ENCODE peak calls at places on chromosomes 3 and 15, in nine cellular contexts. One of them, this sample, is unnamed.

GRCh38 chr15:93974804-93975481 is 256.4 kb upstream of the MCTP2 start:
- DNase-seq in tibial nerve: peak; percentile 61
- DNase-seq in stomach: no peak
- DNase-seq in H1: no peak
- DNase-seq in transverse colon: no peak
- DNase-seq in suprapubic skin: no peak
- DNase-seq in SK-N-SH: peak; percentile 16
- DNase-seq in HepG2: peak; percentile 22
- DNase-seq in A549: peak; percentile 2
- DNase-seq in this sample: no peak

GRCh38 chr15:84611631-84612030 is 10.8 kb downstream of the ZSCAN2 start:
- DNase-seq in A549: no peak
- DNase-seq in HepG2: no peak
- DNase-seq in SK-N-SH: peak; percentile 0
- DNase-seq in suprapubic skin: no peak
- DNase-seq in tibial nerve: no peak
- DNase-seq in transverse colon: no peak
- DNase-seq in H1: no peak
- DNase-seq in stomach: no peak
- DNase-seq in this sample: no peak

GRCh38 chr15:77058468-77058867 is 12.4 kb downstream of the TSPAN3 start:
- DNase-seq in H1: no peak
- DNase-seq in transverse colon: no peak
- DNase-seq in A549: no peak
- DNase-seq in tibial nerve: no peak
- DNase-seq in stomach: no peak
- DNase-seq in SK-N-SH: no peak
- DNase-seq in suprapubic skin: no peak
- DNase-seq in HepG2: no peak
- DNase-seq in this sample: no peak

GRCh38 chr15:23372284-23372683 is 17.7 kb downstream of the GOLGA8S start:
- DNase-seq in SK-N-SH: no peak
- DNase-seq in stomach: no peak
- DNase-seq in H1: no peak
- DNase-seq in suprapubic skin: no peak
- DNase-seq in transverse colon: no peak
- DNase-seq in A549: no peak
- DNase-seq in HepG2: no peak
- DNase-seq in tibial nerve: no peak
- DNase-seq in this sample: no peak

GRCh38 chr3:166205158-166205557 is 367.9 kb upstream of the BCHE start:
- DNase-seq in stomach: no peak
- DNase-seq in A549: no peak
- DNase-seq in SK-N-SH: no peak
- DNase-seq in tibial nerve: no peak
- DNase-seq in HepG2: peak; percentile 3
- DNase-seq in suprapubic skin: no peak
- DNase-seq in transverse colon: no peak
- DNase-seq in H1: no peak
- DNase-seq in this sample: no peak

GRCh38 chr3:23567917-23568316 is 237.8 kb upstream of the UBE2E1 start:
- DNase-seq in stomach: no peak
- DNase-seq in SK-N-SH: no peak
- DNase-seq in tibial nerve: no peak
- DNase-seq in HepG2: no peak
- DNase-seq in H1: no peak
- DNase-seq in A549: no peak
- DNase-seq in suprapubic skin: no peak
- DNase-seq in transverse colon: no peak
- DNase-seq in this sample: no peak

GRCh38 chr15:25910832-25911231 is 47.7 kb upstream of the ATP10A start:
- DNase-seq in suprapubic skin: no peak
- DNase-seq in HepG2: no peak
- DNase-seq in SK-N-SH: no peak
- DNase-seq in transverse colon: no peak
- DNase-seq in stomach: no peak
- DNase-seq in tibial nerve: no peak
- DNase-seq in H1: no peak
- DNase-seq in A549: no peak
- DNase-seq in this sample: no peak

GRCh38 chr3:135419155-135419554 is 546.4 kb upstream of the PPP2R3A start:
- DNase-seq in transverse colon: no peak
- DNase-seq in stomach: no peak
- DNase-seq in H1: no peak
- DNase-seq in A549: no peak
- DNase-seq in suprapubic skin: no peak
- DNase-seq in HepG2: no peak
- DNase-seq in SK-N-SH: no peak
- DNase-seq in tibial nerve: no peak
- DNase-seq in this sample: no peak

DNA sequence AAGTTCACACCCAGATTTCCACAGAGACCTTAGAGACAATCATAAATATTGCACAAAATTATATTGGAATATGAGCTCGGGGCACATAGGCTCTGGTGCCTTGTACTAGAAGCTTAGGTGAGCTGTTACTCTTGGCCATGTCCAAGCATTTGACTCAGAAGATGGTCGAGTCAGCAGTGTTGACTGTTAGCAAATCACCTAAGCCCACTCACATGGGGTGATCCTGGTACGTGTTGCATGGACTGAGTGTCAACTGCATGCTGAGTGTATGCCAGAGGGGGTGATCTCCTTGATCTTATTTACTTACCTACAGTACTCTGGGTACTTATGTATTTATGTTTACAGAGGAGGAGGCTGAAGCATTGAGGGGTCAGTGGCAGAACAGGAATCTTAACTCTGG is 14.0 kb downstream of the SMAD3 start:
- DNase-seq in tibial nerve: no peak
- DNase-seq in H1: no peak
- DNase-seq in SK-N-SH: no peak
- DNase-seq in A549: no peak
- DNase-seq in stomach: no peak
- DNase-seq in transverse colon: no peak
- DNase-seq in suprapubic skin: no peak
- DNase-seq in HepG2: no peak
- DNase-seq in this sample: no peak
- H3K4me1 ChIP-seq in tibial nerve: peaks cover 78% of the 10 kb centered on the region
- H3K4me1 ChIP-seq in H1: no peaks in the 10 kb centered on the region
- H3K4me1 ChIP-seq in SK-N-SH: peaks cover 24% of the 10 kb centered on the region
- H3K4me1 ChIP-seq in A549: peaks cover 99% of the 10 kb centered on the region
- H3K4me1 ChIP-seq in stomach: peaks cover 98% of the 10 kb centered on the region
- H3K4me1 ChIP-seq in transverse colon: peaks cover 78% of the 10 kb centered on the region
- H3K4me1 ChIP-seq in suprapubic skin: peaks cover 86% of the 10 kb centered on the region
- H3K4me1 ChIP-seq in HepG2: peaks cover 94% of the 10 kb centered on the region
- H3K4me1 ChIP-seq in this sample: peaks cover 44% of the 10 kb centered on the region

GRCh38 chr3:100489118-100489517 is 3.3 kb upstream of the TMEM45A start:
- DNase-seq in HepG2: no peak
- DNase-seq in SK-N-SH: no peak
- DNase-seq in transverse colon: no peak
- DNase-seq in A549: no peak
- DNase-seq in suprapubic skin: no peak
- DNase-seq in H1: no peak
- DNase-seq in tibial nerve: no peak
- DNase-seq in stomach: no peak
- DNase-seq in this sample: no peak

GRCh38 chr3:100492810-100493140 is 356 bp downstream of the TMEM45A start:
- DNase-seq in HepG2: no peak
- DNase-seq in SK-N-SH: no peak
- DNase-seq in tibial nerve: no peak
- DNase-seq in suprapubic skin: no peak
- DNase-seq in A549: no peak
- DNase-seq in stomach: no peak
- DNase-seq in H1: no peak
- DNase-seq in transverse colon: no peak
- DNase-seq in this sample: no peak

GRCh38 chr3:100486808-100487207 is 5.6 kb upstream of the TMEM45A start:
- DNase-seq in stomach: no peak
- DNase-seq in HepG2: no peak
- DNase-seq in transverse colon: no peak
- DNase-seq in SK-N-SH: no peak
- DNase-seq in tibial nerve: no peak
- DNase-seq in suprapubic skin: no peak
- DNase-seq in A549: no peak
- DNase-seq in H1: no peak
- DNase-seq in this sample: no peak

GRCh38 chr3:100496711-100497261 is 4.4 kb downstream of the TMEM45A start:
- DNase-seq in HepG2: peak; percentile 31
- DNase-seq in A549: no peak
- DNase-seq in transverse colon: no peak
- DNase-seq in H1: no peak
- DNase-seq in stomach: no peak
- DNase-seq in suprapubic skin: no peak
- DNase-seq in tibial nerve: no peak
- DNase-seq in SK-N-SH: no peak
- DNase-seq in this sample: no peak

DNA sequence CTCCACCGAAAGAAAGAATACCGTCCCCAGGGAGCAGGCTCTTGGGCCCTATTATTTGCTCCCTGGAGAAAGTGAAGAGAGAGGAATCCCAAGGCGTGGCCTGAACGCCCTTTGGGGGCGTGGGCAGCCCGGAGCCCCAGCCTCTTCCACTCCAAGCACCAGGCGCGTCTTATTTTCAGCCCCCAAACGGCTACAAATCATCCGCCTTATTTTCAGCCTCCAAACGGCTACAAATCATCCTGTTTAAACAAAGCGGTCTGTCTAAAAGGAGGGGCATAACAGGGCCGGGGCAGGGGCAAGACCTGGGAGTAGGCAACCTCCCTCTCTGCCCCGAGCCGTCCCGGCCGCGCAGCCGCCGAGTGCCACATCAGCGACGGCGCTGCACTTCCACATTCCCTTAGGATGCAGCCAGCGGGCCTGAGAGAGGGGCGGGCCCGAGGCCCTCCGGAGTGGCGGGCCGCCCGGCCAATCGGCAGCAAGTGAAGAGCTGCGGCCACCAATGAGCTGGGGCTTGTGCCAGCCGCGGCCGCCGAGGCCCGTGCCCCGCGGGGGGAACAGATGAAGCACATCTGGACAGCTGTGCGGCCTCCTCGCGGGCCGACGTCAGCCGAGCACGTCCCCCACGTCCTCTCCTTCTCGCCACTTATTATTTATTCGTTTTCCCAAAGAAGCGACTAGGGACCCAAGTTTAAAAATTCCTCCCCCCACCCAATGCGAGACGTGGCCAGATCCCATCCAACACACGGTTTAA is at the start of gene TMEM45A:
- DNase-seq in suprapubic skin: peak; percentile 96
- DNase-seq in tibial nerve: peak; percentile 96
- DNase-seq in HepG2: peak; percentile 88
- DNase-seq in stomach: peak; percentile 97
- DNase-seq in H1: peak; percentile 98
- DNase-seq in A549: peak; percentile 95
- DNase-seq in SK-N-SH: peak; percentile 99
- DNase-seq in transverse colon: peak; percentile 95
- DNase-seq in this sample: peak; percentile 98
- H3K27ac ChIP-seq in suprapubic skin: peak within 1 kb of the TSS; percentile 87
- H3K27ac ChIP-seq in tibial nerve: peak within 1 kb of the TSS; percentile 57
- H3K27ac ChIP-seq in HepG2: peak within 1 kb of the TSS; percentile 65
- H3K27ac ChIP-seq in stomach: peak within 1 kb of the TSS; percentile 77
- H3K27ac ChIP-seq in H1: no peak within 1 kb of the TSS
- H3K27ac ChIP-seq in A549: peak within 1 kb of the TSS; percentile 75
- H3K27ac ChIP-seq in SK-N-SH: peak within 1 kb of the TSS; percentile 90
- H3K27ac ChIP-seq in transverse colon: peak within 1 kb of the TSS; percentile 74
- H3K27ac ChIP-seq in this sample: peak within 1 kb of the TSS; percentile 66

GRCh38 chr3:48750906-48751305 is 33.9 kb upstream of the IP6K2 start:
- DNase-seq in SK-N-SH: no peak
- DNase-seq in stomach: no peak
- DNase-seq in transverse colon: no peak
- DNase-seq in A549: no peak
- DNase-seq in HepG2: no peak
- DNase-seq in suprapubic skin: no peak
- DNase-seq in H1: no peak
- DNase-seq in tibial nerve: no peak
- DNase-seq in this sample: no peak

GRCh38 chr3:48759071-48759470 is 42.0 kb upstream of the IP6K2 start:
- DNase-seq in tibial nerve: no peak
- DNase-seq in SK-N-SH: no peak
- DNase-seq in suprapubic skin: no peak
- DNase-seq in H1: no peak
- DNase-seq in HepG2: no peak
- DNase-seq in A549: no peak
- DNase-seq in transverse colon: no peak
- DNase-seq in stomach: no peak
- DNase-seq in this sample: no peak

GRCh38 chr3:48756640-48757039 is 39.6 kb upstream of the IP6K2 start:
- DNase-seq in tibial nerve: no peak
- DNase-seq in SK-N-SH: no peak
- DNase-seq in H1: no peak
- DNase-seq in suprapubic skin: no peak
- DNase-seq in stomach: no peak
- DNase-seq in A549: no peak
- DNase-seq in transverse colon: no peak
- DNase-seq in HepG2: peak; percentile 42
- DNase-seq in this sample: no peak
- TF ChIP-seq EP300 in tibial nerve: no peak
- TF ChIP-seq EP300 in SK-N-SH: no peak
- TF ChIP-seq EP300 in H1: no peak
- TF ChIP-seq EP300 in suprapubic skin: no peak
- TF ChIP-seq EP300 in stomach: no peak
- TF ChIP-seq EP300 in A549: no peak
- TF ChIP-seq EP300 in transverse colon: no peak
- TF ChIP-seq EP300 in HepG2: no peak
- TF ChIP-seq EP300 in this sample: no peak

GRCh38 chr15:29675791-29676301 is 146.4 kb downstream of the TJP1 start:
- DNase-seq in suprapubic skin: no peak
- DNase-seq in SK-N-SH: no peak
- DNase-seq in transverse colon: no peak
- DNase-seq in A549: no peak
- DNase-seq in H1: peak; percentile 72
- DNase-seq in HepG2: no peak
- DNase-seq in stomach: no peak
- DNase-seq in tibial nerve: no peak
- DNase-seq in this sample: no peak

GRCh38 chr15:29672446-29672845 is 149.8 kb downstream of the TJP1 start:
- DNase-seq in stomach: no peak
- DNase-seq in HepG2: no peak
- DNase-seq in suprapubic skin: no peak
- DNase-seq in A549: no peak
- DNase-seq in tibial nerve: no peak
- DNase-seq in transverse colon: no peak
- DNase-seq in H1: no peak
- DNase-seq in SK-N-SH: no peak
- DNase-seq in this sample: no peak

GRCh38 chr15:29672923-29673809 is 149.1 kb downstream of the TJP1 start:
- DNase-seq in HepG2: no peak
- DNase-seq in A549: no peak
- DNase-seq in SK-N-SH: no peak
- DNase-seq in stomach: no peak
- DNase-seq in tibial nerve: no peak
- DNase-seq in transverse colon: no peak
- DNase-seq in suprapubic skin: no peak
- DNase-seq in H1: peak; percentile 13
- DNase-seq in this sample: no peak

GRCh38 chr15:29676961-29677402 is 145.3 kb downstream of the TJP1 start:
- DNase-seq in transverse colon: no peak
- DNase-seq in SK-N-SH: peak; percentile 56
- DNase-seq in H1: no peak
- DNase-seq in tibial nerve: no peak
- DNase-seq in A549: no peak
- DNase-seq in suprapubic skin: no peak
- DNase-seq in HepG2: no peak
- DNase-seq in stomach: no peak
- DNase-seq in this sample: no peak

DNA sequence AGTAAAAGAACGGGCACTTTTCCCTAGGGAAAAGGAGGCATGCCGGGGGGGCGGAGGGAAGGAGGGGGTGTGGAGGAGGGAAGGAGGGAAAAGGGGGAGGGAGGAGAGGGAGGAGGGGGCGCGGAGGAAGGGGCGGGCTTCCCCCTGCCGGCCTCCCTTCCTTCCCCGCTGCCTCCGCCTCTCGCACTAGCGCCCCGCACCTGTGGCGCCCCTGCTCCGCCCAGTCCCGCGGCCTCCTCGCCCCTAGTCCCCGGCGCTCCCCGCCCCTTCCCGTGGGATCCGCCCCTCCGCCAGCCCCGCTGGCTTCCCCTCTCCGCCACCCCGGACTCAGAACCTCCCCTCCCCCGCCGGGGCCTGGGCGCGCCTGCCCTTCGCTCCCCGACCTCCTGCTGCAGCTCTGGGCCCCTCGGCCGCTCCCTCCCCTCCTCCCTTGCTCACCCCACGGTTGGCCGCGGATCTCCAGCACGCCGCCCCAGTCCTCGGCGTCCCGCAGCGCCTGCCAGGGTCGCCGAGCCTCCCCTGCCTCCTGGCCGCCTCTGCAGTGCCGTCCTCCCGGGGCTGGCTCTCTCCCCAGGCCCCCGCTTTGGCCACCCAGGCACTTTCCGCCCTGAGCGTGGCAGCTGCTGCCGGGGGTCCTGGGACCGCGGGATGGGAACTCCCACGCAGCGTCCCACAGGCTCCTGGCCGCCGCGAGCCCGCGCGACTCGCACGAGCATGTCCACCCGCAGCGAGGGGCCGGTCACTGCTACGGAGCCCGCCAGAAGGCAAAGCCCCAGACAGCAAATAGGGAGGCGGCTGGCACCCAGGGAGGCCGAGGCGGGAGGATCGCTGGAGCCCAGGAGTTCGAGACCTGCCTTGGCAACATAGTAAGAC is 147.4 kb downstream of the TJP1 start:
- DNase-seq in stomach: peak; percentile 85
- DNase-seq in suprapubic skin: no peak
- DNase-seq in A549: peak; percentile 94
- DNase-seq in tibial nerve: no peak
- DNase-seq in transverse colon: peak; percentile 83
- DNase-seq in SK-N-SH: peak; percentile 89
- DNase-seq in HepG2: peak; percentile 46
- DNase-seq in H1: peak; percentile 93
- DNase-seq in this sample: peak; percentile 58
- H3K4me1 ChIP-seq in stomach: peaks cover 45% of the 10 kb centered on the region
- H3K4me1 ChIP-seq in suprapubic skin: peaks cover 13% of the 10 kb centered on the region
- H3K4me1 ChIP-seq in A549: peaks cover 60% of the 10 kb centered on the region
- H3K4me1 ChIP-seq in tibial nerve: peaks cover 6% of the 10 kb centered on the region
- H3K4me1 ChIP-seq in transverse colon: peaks cover 36% of the 10 kb centered on the region
- H3K4me1 ChIP-seq in SK-N-SH: peaks cover 33% of the 10 kb centered on the region
- H3K4me1 ChIP-seq in HepG2: peaks cover 26% of the 10 kb centered on the region
- H3K4me1 ChIP-seq in H1: no peaks in the 10 kb centered on the region
- H3K4me1 ChIP-seq in this sample: no peaks in the 10 kb centered on the region

This sample was measured in ovary.